ENCODE peak calls at places on chromosome 1, in eight cellular contexts. Y, F, Z, L, H, E, S and Q are unnamed samples.
A peak's percentile ranks its signal among the peaks of the same experiment; 100 is the strongest.

GRCh38 chr1:244220410-244220809 is 169.3 kb downstream of the ZBTB18 start:
- DNase-seq in H (no peak), L (no peak), S (no peak), E (no peak), Z (no peak), F (no peak), Y (no peak), Q (no peak)

GRCh38 chr1:175874081-175874480 is 130.7 kb upstream of the TNR start:
- DNase-seq in Y (no peak), Z (no peak), S (no peak), F (no peak), H (no peak), E (no peak), L (no peak), Q (no peak)

GRCh38 chr1:36553591-36554417 is 71.1 kb upstream of the CSF3R start:
- DNase-seq in Z (peak; percentile 36), E (peak; percentile 38), H (peak; percentile 89), S (peak; percentile 84), Y (no peak), L (peak; percentile 64), F (peak; percentile 81), Q (peak; percentile 16)

GRCh38 chr1:40849801-40850592 is 12.2 kb downstream of the CITED4 start:
- DNase-seq in Y (peak; percentile 62), H (peak; percentile 85), E (peak; percentile 66), S (peak; percentile 72), Z (peak; percentile 61), F (peak; percentile 78), L (peak; percentile 74), Q (no peak)

GRCh38 chr1:100443739-100444571 is 91.6 kb downstream of the CDC14A start:
- DNase-seq in S (no peak), Z (peak; percentile 18), E (no peak), F (no peak), Y (peak; percentile 42), H (no peak), L (peak; percentile 50), Q (peak; percentile 22)

GRCh38 chr1:53343831-53344668 is 16.2 kb upstream of the LRP8 start:
- DNase-seq in Z (no peak), L (no peak), Y (no peak), F (no peak), E (peak; percentile 9), H (no peak), S (no peak), Q (no peak)

GRCh38 chr1:174005032-174005431 is 17.1 kb downstream of the RC3H1 start:
- DNase-seq in E (no peak), Z (peak; percentile 32), H (no peak), S (no peak), F (no peak), Y (peak; percentile 83), L (peak; percentile 74), Q (peak; percentile 60)

GRCh38 chr1:151825811-151826660 is 5.6 kb downstream of the RORC start:
- DNase-seq in E (no peak), Y (no peak), H (no peak), F (no peak), S (no peak), L (no peak), Z (no peak), Q (no peak)

GRCh38 chr1:245690946-245691456 is 536.2 kb downstream of the KIF26B start:
- DNase-seq in S (no peak), Y (no peak), Z (no peak), L (no peak), F (no peak), E (no peak), H (no peak), Q (no peak)

GRCh38 chr1:26110731-26111529 is 694 bp upstream of the PDIK1L start:
- DNase-seq in S (peak; percentile 72), F (peak; percentile 80), H (peak; percentile 87), Z (peak; percentile 63), E (peak; percentile 81), Y (no peak), L (peak; percentile 68), Q (no peak)

GRCh38 chr1:53629101-53629691 is 109.8 kb downstream of the GLIS1 start:
- DNase-seq in S (no peak), H (peak; percentile 71), F (no peak), Z (no peak), Y (no peak), L (no peak), E (peak; percentile 5), Q (no peak)

GRCh38 chr1:151292207-151293030 is 10.3 kb downstream of the ZNF687 start:
- DNase-seq in H (no peak), Z (no peak), Y (no peak), F (no peak), L (no peak), E (no peak), S (no peak), Q (no peak)

GRCh38 chr1:175072131-175072941 is 4.7 kb downstream of the TNN start:
- DNase-seq in E (peak; percentile 44), L (peak; percentile 59), F (no peak), S (no peak), Z (peak; percentile 52), H (peak; percentile 59), Y (no peak), Q (peak; percentile 10)

DNA sequence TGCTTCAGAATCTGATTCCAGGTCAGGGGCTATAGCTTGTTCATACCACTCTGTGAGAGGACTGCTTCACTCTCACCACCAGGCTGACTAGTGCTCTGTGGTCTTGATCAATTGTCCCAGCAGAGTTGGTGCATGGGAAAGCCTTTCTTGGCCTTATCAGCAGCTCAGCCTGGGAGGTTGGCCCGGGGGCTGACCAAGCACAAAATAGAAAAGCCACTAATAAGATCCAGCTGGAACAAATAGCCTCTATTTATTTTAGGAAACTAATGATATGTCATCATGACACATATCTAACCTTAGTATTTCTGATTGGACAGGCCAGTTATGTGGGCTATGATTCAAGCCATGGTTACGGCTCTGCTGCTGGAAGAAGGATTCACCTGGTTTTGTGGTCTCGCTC is 134.2 kb downstream of the GDAP2 start:
- DNase-seq in F (no peak), Z (peak; percentile 89), Y (no peak), L (peak; percentile 73), H (no peak), E (peak; percentile 43), S (no peak), Q (no peak)
- TF ChIP-seq CTCF in F (no peak), Z (peak; percentile 35), Y (no peak), L (peak; percentile 16), H (no peak), E (no peak), S (no peak), Q (no peak)

DNA sequence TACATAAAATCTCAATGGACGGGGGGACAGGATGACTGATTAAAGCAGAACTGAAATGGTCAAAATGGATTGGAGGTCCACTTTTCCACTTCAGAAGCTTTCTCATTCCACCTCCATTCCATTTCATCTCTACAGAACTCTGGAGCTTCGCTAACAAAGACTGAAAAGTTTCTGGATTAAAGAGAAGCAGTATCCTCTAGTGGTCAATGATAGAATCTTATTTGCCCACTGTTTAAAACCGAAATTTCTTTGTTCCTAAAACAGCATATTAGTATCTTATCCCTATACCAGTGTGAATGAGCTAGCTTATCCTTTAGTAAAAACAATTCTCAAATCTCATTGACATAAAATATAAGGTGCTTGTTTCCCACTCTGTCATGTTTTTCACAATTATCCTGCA is 890.6 kb downstream of the KCNT2 start:
- DNase-seq in Y (no peak), H (no peak), L (no peak), S (no peak), E (no peak), F (no peak), Z (peak; percentile 70), Q (no peak)
- TF ChIP-seq CTCF in Y (no peak), H (peak; percentile 44), L (no peak), S (peak; percentile 66), E (no peak), F (no peak), Z (peak; percentile 79), Q (peak; percentile 22)

GRCh38 chr1:187264995-187265602 is 436.4 kb downstream of the PLA2G4A start:
- DNase-seq in E (no peak), Y (no peak), S (peak; percentile 18), H (peak; percentile 14), F (peak; percentile 70), L (peak; percentile 43), Z (peak; percentile 73), Q (no peak)
- TF ChIP-seq CTCF in E (peak; percentile 30), Y (peak; percentile 46), S (peak; percentile 81), H (peak; percentile 25), F (peak; percentile 34), L (peak; percentile 32), Z (peak; percentile 56), Q (no peak)

DNA sequence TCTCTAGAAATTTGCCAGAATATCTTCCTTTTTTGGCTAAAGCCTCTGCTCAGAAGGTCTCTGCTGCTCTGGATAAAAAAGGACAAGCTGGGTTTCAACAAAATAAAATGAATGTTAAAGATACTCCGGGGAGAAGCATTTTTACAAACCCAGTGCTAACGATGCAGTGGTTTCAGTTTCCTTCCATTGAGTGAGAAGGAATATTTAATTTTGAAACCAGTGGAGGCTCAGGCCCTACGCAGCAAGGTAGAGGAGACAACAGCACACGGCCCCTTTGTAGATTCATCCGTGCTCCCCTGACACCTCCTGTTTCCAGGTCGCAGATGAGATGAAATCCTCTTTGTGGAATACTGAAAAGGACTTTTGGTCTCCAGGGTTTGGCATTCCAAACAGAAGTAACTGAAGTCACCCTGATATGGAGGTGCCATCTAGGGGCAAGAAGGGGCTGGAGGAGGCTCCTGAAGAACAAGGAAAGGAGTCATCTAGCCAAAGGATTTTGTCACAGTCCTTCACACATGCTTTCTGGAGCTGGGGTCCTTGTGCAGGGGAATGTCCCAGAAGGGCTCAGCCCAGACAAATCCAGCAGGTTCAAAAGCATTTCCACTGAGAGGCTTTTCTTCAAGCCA is 65.7 kb upstream of the SYT6 start:
- DNase-seq in S (no peak), Y (no peak), H (no peak), Z (peak; percentile 29), E (no peak), F (no peak), L (peak; percentile 9), Q (no peak)
- TF ChIP-seq CTCF in S (no peak), Y (no peak), H (no peak), Z (peak; percentile 33), E (peak; percentile 34), F (no peak), L (peak; percentile 14), Q (no peak)

GRCh38 chr1:160709715-160710114 is 1.9 kb downstream of the CD48 start:
- DNase-seq in Y (no peak), H (no peak), Z (no peak), L (no peak), F (no peak), E (no peak), S (no peak), Q (no peak)
- TF ChIP-seq CTCF in Y (no peak), H (no peak), Z (no peak), L (no peak), F (no peak), E (no peak), S (no peak), Q (no peak)

GRCh38 chr1:235199441-235199840 is 38.4 kb upstream of the RBM34 start:
- DNase-seq in Y (no peak), E (no peak), S (peak; percentile 25), F (no peak), H (no peak), L (peak; percentile 66), Z (peak; percentile 48), Q (no peak)
- TF ChIP-seq CTCF in Y (no peak), E (peak; percentile 46), S (peak; percentile 60), F (no peak), H (no peak), L (peak; percentile 49), Z (peak; percentile 46), Q (peak; percentile 19)